ENCODE peak calls at places on chromosomes 2 and 18, in nine cellular contexts. M is small intestine, K is cardiac muscle cell, L is body of pancreas, V is IMR-90, Y is brain microvascular endothelial cell, U is Peyer's patch, J is hepatocyte, H is SJCRH30. D is an unnamed sample. For H3K36me3, the result is how much of the 10 kb centered on the place peaks cover.

GRCh38 chr2:10329880-10330699 is 27.4 kb downstream of the HPCAL1 start:
- DNase-seq in M (peak), K (peak), L (no peak), V (peak), Y (peak), U (peak), J (peak), H (no peak), D (no peak)

GRCh38 chr18:62790836-62791772 is 75.8 kb downstream of the PHLPP1 start:
- DNase-seq in M (no peak), K (peak), L (no peak), V (peak), Y (peak), U (no peak), J (no peak), H (no peak), D (no peak)

GRCh38 chr2:155846249-155846648 is 486.3 kb downstream of the NR4A2 start:
- DNase-seq in M (no peak), K (no peak), L (no peak), V (no peak), Y (no peak), U (no peak), J (no peak), H (no peak), D (no peak)

GRCh38 chr2:178641498-178641897 is 161.2 kb downstream of the PLEKHA3 start:
- DNase-seq in M (no peak), K (no peak), L (no peak), V (no peak), Y (no peak), U (no peak), J (no peak), H (no peak), D (no peak)

GRCh38 chr2:35428548-35428947 is 927.0 kb upstream of the CRIM1 start:
- DNase-seq in M (no peak), K (peak), L (peak), V (no peak), Y (peak), U (no peak), J (peak), H (peak), D (peak)

GRCh38 chr2:152615177-152615576 is 102.1 kb downstream of the PRPF40A start:
- DNase-seq in M (no peak), K (no peak), L (no peak), V (no peak), Y (no peak), U (no peak), J (no peak), H (no peak), D (no peak)

GRCh38 chr18:48545690-48546365 is 7.0 kb downstream of the CTIF start:
- DNase-seq in M (no peak), K (peak), L (peak), V (peak), Y (peak), U (no peak), J (peak), H (peak), D (peak)

GRCh38 chr2:96923810-96924774 is 54.2 kb upstream of the SEMA4C start:
- DNase-seq in M (no peak), K (no peak), L (no peak), V (no peak), Y (no peak), U (no peak), J (no peak), H (no peak), D (no peak)

GRCh38 chr2:234111523-234111922 is 61.0 kb downstream of the SPP2 start:
- DNase-seq in M (no peak), K (no peak), L (no peak), V (peak), Y (no peak), U (no peak), J (no peak), H (no peak), D (no peak)

GRCh38 chr18:26566874-26567273 is 18.5 kb upstream of the KCTD1 start:
- DNase-seq in M (no peak), K (no peak), L (no peak), V (no peak), Y (no peak), U (no peak), J (no peak), H (no peak), D (no peak)

GRCh38 chr2:158457092-158457825 is 507 bp downstream of the PKP4 start:
- DNase-seq in M (peak), K (peak), L (peak), V (peak), Y (peak), U (peak), J (peak), H (peak), D (peak)

GRCh38 chr18:48540329-48541025 is 1.6 kb downstream of the CTIF start:
- DNase-seq in M (peak), K (peak), L (peak), V (peak), Y (peak), U (peak), J (peak), H (peak), D (peak)

GRCh38 chr18:50956116-50956515 is 11.7 kb upstream of the ELAC1 start:
- DNase-seq in M (no peak), K (no peak), L (no peak), V (no peak), Y (no peak), U (no peak), J (no peak), H (no peak), D (no peak)

GRCh38 chr2:176002684-176003225 is 688 bp upstream of the LNPK start:
- DNase-seq in M (peak), K (no peak), L (peak), V (peak), Y (peak), U (no peak), J (peak), H (no peak), D (no peak)

GRCh38 chr2:233041722-233042323 is 9.4 kb downstream of the NEU2 start:
- DNase-seq in M (no peak), K (no peak), L (no peak), V (no peak), Y (no peak), U (no peak), J (no peak), H (no peak), D (no peak)

GRCh38 chr2:128578406-128579385 is 260.0 kb upstream of the HS6ST1 start:
- DNase-seq in M (peak), K (no peak), L (no peak), V (peak), Y (no peak), U (no peak), J (peak), H (no peak), D (no peak)

GRCh38 chr2:129318581-129319421 is 660.7 kb upstream of the RAB6C start:
- DNase-seq in M (no peak), K (no peak), L (no peak), V (no peak), Y (no peak), U (no peak), J (peak), H (peak), D (no peak)

GRCh38 chr18:76494541-76495403 is at the start of gene ZNF516:
- DNase-seq in M (peak), K (peak), L (peak), V (peak), Y (no peak), U (peak), J (peak), H (peak), D (peak)

GRCh38 chr2:54867457-54867856 is 144.0 kb downstream of the EML6 start:
- DNase-seq in M (no peak), K (no peak), L (no peak), V (no peak), Y (no peak), U (no peak), J (no peak), H (no peak), D (no peak)

GRCh38 chr2:234158812-234159211 is 108.3 kb downstream of the SPP2 start:
- DNase-seq in M (no peak), K (no peak), L (no peak), V (peak), Y (no peak), U (no peak), J (no peak), H (no peak), D (no peak)

GRCh38 chr2:85786444-85786843 is 32.7 kb downstream of the ATOH8 start:
- DNase-seq in M (no peak), K (no peak), L (no peak), V (no peak), Y (no peak), U (peak), J (no peak), H (no peak), D (no peak)

GRCh38 chr2:86747708-86748627 is 27.9 kb downstream of the RMND5A start:
- DNase-seq in M (peak), K (peak), L (peak), V (peak), Y (peak), U (no peak), J (peak), H (no peak), D (no peak)

GRCh38 chr2:149087751-149088150 is 49.3 kb downstream of the LYPD6B start:
- DNase-seq in M (peak), K (peak), L (no peak), V (no peak), Y (no peak), U (no peak), J (peak), H (no peak), D (no peak)

GRCh38 chr2:96205238-96205637 is 3.4 kb downstream of the STARD7 start:
- DNase-seq in M (no peak), K (no peak), L (no peak), V (no peak), Y (no peak), U (no peak), J (no peak), H (no peak), D (no peak)

GRCh38 chr18:70037453-70038061 is 89.9 kb upstream of the CD226 start:
- DNase-seq in M (no peak), K (no peak), L (no peak), V (no peak), Y (no peak), U (no peak), J (no peak), H (no peak), D (no peak)

GRCh38 chr2:8872821-8873432 is 35.5 kb upstream of the KIDINS220 start:
- DNase-seq in M (peak), K (peak), L (no peak), V (peak), Y (peak), U (no peak), J (peak), H (no peak), D (no peak)

GRCh38 chr2:187372213-187372612 is 75.8 kb downstream of the CALCRL start:
- DNase-seq in M (no peak), K (peak), L (no peak), V (peak), Y (peak), U (no peak), J (no peak), H (no peak), D (no peak)

GRCh38 chr2:26412091-26412673 is 10.5 kb downstream of the DRC1 start:
- DNase-seq in M (peak), K (peak), L (no peak), V (no peak), Y (no peak), U (no peak), J (no peak), H (no peak), D (no peak)

GRCh38 chr18:57921708-57922107 is 118.6 kb upstream of the ATP8B1 start:
- DNase-seq in M (peak), K (peak), L (no peak), V (peak), Y (peak), U (no peak), J (no peak), H (no peak), D (no peak)

GRCh38 chr18:69876490-69876889 is 71.2 kb downstream of the CD226 start:
- DNase-seq in M (no peak), K (no peak), L (no peak), V (no peak), Y (no peak), U (no peak), J (no peak), H (no peak), D (no peak)

GRCh38 chr2:151851761-151852160 is 23.5 kb upstream of the ARL5A start:
- DNase-seq in M (no peak), K (no peak), L (no peak), V (no peak), Y (no peak), U (no peak), J (no peak), H (peak), D (no peak)

GRCh38 chr2:164710252-164710633 is 89.0 kb upstream of the GRB14 start:
- DNase-seq in M (peak), K (peak), L (no peak), V (peak), Y (peak), U (no peak), J (peak), H (no peak), D (no peak)

GRCh38 chr18:48828713-48829442 is 121.9 kb downstream of the SMAD7 start:
- DNase-seq in M (no peak), K (no peak), L (no peak), V (no peak), Y (no peak), U (peak), J (peak), H (no peak), D (peak)

GRCh38 chr2:111654829-111655228 is 229.2 kb downstream of the ANAPC1 start:
- DNase-seq in M (no peak), K (no peak), L (no peak), V (no peak), Y (no peak), U (no peak), J (no peak), H (peak), D (no peak)

GRCh38 chr2:43210467-43211303 is 15.7 kb downstream of the ZFP36L2 start:
- DNase-seq in M (no peak), K (peak), L (peak), V (peak), Y (peak), U (no peak), J (peak), H (peak), D (no peak)

GRCh38 chr2:17583166-17583565 is 42.7 kb downstream of the VSNL1 start:
- DNase-seq in M (no peak), K (peak), L (no peak), V (no peak), Y (peak), U (no peak), J (no peak), H (no peak), D (no peak)

GRCh38 chr18:5747678-5748077 is 147.6 kb downstream of the TMEM200C start:
- DNase-seq in M (peak), K (no peak), L (peak), V (no peak), Y (no peak), U (no peak), J (peak), H (no peak), D (no peak)

GRCh38 chr2:29024882-29025430 is 43.9 kb downstream of the TOGARAM2 start:
- DNase-seq in M (no peak), K (no peak), L (no peak), V (no peak), Y (no peak), U (no peak), J (no peak), H (no peak), D (no peak)

GRCh38 chr2:37449686-37450392 is 105.4 kb downstream of the QPCT start:
- DNase-seq in M (no peak), K (peak), L (no peak), V (peak), Y (peak), U (no peak), J (no peak), H (no peak), D (no peak)

GRCh38 chr2:180291060-180291459 is 284.0 kb upstream of the CWC22 start:
- DNase-seq in M (no peak), K (peak), L (no peak), V (peak), Y (peak), U (no peak), J (no peak), H (no peak), D (no peak)

GRCh38 chr2:2808551-2809058 is 477.5 kb upstream of the MYT1L start:
- DNase-seq in M (no peak), K (no peak), L (no peak), V (no peak), Y (no peak), U (no peak), J (no peak), H (no peak), D (no peak)
- H3K36me3 ChIP-seq in M (under half), K (under half), L (under half), V (under half), Y (under half), U (under half), J (under half), H (under half), D (under half)

DNA sequence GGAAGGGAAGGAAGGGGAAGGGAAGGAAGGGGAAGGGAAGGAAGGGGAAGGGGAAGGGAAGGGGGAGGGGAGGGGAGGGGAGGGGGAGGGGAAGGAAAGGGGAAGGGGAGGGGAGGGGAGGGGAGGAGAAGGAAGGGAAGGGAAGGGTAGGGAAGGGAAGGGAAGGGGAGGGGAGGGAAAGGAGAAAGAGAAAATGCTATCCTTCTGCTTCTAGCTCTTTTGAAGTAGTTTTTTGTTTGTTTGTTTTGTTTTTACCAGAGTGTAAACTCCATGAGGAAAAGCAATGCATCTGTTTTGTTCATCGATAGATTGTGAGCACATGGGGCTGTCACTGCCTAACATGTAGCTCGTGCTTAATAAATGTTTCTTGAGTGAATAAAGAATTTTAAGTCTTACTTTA is 1592.7 kb upstream of the ACVR2A start:
- DNase-seq in M (no peak), K (no peak), L (no peak), V (no peak), Y (no peak), U (no peak), J (no peak), H (no peak), D (no peak)
- H3K4me3 ChIP-seq in M (no peak), K (no peak), L (no peak), V (no peak), Y (no peak), U (no peak), J (no peak), H (no peak), D (no peak)

DNA sequence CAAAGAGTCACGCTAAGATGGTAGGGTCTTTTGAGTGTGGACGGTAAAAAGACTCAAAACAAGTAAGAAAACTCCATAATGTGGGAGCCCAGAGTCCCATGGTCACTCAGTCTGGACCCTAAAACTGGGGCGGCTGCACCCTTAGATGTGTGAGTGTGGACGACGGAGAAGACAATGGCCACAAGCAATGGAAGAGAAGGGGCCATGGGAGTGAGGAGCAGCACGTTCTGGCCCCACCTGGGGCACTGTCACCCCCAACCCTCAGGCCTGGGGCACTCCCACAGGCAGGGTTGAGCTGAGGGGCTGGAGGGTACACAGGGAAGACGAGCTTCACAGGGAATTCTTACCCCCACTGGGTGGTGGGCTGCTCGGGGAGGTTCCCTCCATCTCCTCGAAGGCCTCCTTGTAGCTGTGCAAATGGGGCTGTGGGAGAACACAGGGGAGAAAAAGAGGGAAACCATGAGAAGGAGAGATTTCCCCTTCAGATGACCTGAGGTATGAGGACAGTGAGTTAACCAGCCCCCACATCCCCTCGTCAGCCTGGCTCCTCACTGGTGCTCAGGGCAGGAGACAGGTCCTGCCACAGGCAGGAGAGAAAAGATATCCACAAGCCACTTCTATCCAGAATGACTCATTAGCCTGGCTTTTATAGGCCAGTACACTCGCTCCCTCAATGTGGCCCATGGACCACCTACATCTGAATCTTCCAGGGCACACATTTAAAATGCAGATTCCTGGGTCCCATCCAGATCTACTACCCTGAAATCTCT is 167.9 kb downstream of the TNS1 start:
- DNase-seq in M (no peak), K (no peak), L (no peak), V (peak), Y (no peak), U (no peak), J (no peak), H (no peak), D (no peak)
- H3K36me3 ChIP-seq in M (under half), K (under half), L (under half), V (under half), Y (under half), U (under half), J (under half), H (under half), D (under half)

GRCh38 chr2:46335966-46336436 is 38.8 kb downstream of the EPAS1 start:
- DNase-seq in M (peak), K (no peak), L (peak), V (no peak), Y (no peak), U (no peak), J (peak), H (no peak), D (no peak)

GRCh38 chr2:46334389-46335345 is 37.5 kb downstream of the EPAS1 start:
- DNase-seq in M (no peak), K (peak), L (no peak), V (peak), Y (peak), U (no peak), J (no peak), H (no peak), D (no peak)

GRCh38 chr2:46333912-46334311 is 36.7 kb downstream of the EPAS1 start:
- DNase-seq in M (no peak), K (no peak), L (peak), V (no peak), Y (no peak), U (no peak), J (no peak), H (no peak), D (no peak)

GRCh38 chr2:46336560-46336959 is 39.4 kb downstream of the EPAS1 start:
- DNase-seq in M (peak), K (no peak), L (no peak), V (peak), Y (peak), U (no peak), J (no peak), H (peak), D (peak)

DNA sequence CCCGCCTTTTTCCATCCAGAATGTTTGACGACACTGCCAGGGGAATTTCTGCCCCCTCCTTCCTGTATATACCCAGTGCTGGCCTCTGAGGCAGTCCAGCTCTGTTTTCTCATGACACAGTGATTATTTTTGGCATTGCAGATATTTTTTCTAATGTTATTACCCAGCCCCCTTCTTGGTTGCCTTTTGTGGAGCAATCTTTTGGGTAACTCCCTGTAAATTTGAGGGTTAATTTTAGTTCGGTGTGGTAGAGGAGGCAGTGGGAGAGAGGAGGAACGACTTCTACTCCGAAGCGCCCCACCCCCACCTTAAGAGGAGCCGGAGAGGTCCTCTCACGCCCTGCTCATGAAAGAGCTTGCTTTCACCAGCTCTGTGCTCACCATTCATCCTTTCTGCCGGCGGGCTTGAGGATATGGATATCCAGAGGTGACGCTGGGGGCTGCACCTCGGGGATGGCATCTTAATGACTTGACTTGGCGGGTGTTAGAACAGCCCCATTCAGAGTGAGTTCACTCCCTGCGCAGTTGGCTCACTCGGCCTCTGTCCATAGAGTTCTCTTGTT is 38.3 kb downstream of the EPAS1 start:
- DNase-seq in M (peak), K (peak), L (peak), V (peak), Y (peak), U (peak), J (peak), H (peak), D (no peak)
- H3K4me3 ChIP-seq in M (peak), K (no peak), L (no peak), V (peak), Y (peak), U (no peak), J (no peak), H (peak), D (no peak)

GRCh38 chr2:131067465-131067864 is 25.8 kb downstream of the FAM168B start:
- DNase-seq in M (no peak), K (no peak), L (no peak), V (no peak), Y (no peak), U (no peak), J (no peak), H (no peak), D (no peak)
- H3K36me3 ChIP-seq in M (under half), K (under half), L (under half), V (under half), Y (under half), U (under half), J (under half), H (half or more), D (under half)